ENCODE peak calls at places on chromosomes 5 and 9, in five cellular contexts. Y is HFFc6, R is foreskin fibroblast, N is bronchial epithelial cell, Z is nephron progenitor cell. G is an unnamed sample.

GRCh38 chr5:110923971-110924370 is 147.5 kb upstream of the TSLP start:
- DNase-seq in Y (no peak), R (no peak), N (no peak), Z (no peak), G (no peak)

GRCh38 chr5:6766558-6767191 is 53.4 kb downstream of the TENT4A start:
- DNase-seq in Y (peak), R (peak), N (peak), Z (no peak), G (no peak)

GRCh38 chr9:95511232-95511951 is 5.4 kb downstream of the PTCH1 start:
- DNase-seq in Y (peak), R (peak), N (peak), Z (no peak), G (peak)

GRCh38 chr5:4053111-4053510 is 457.5 kb downstream of the IRX1 start:
- DNase-seq in Y (no peak), R (no peak), N (peak), Z (no peak), G (no peak)

GRCh38 chr5:171308453-171309275 is at the start of gene TLX3:
- DNase-seq in Y (no peak), R (peak), N (peak), Z (peak), G (peak)

GRCh38 chr9:98796364-98797101 is at the start of gene ANKS6:
- DNase-seq in Y (peak), R (peak), N (no peak), Z (peak), G (peak)

GRCh38 chr9:112575107-112575506 is 88.5 kb downstream of the KIAA1958 start:
- DNase-seq in Y (no peak), R (no peak), N (no peak), Z (no peak), G (no peak)

GRCh38 chr9:98491778-98492177 is 217.0 kb downstream of the GABBR2 start:
- DNase-seq in Y (peak), R (peak), N (peak), Z (no peak), G (no peak)

GRCh38 chr5:160318409-160318808 is 6.0 kb upstream of the CCNJL start:
- DNase-seq in Y (no peak), R (no peak), N (no peak), Z (no peak), G (no peak)

GRCh38 chr5:120329095-120329494 is 135.0 kb upstream of the PRR16 start:
- DNase-seq in Y (no peak), R (no peak), N (no peak), Z (no peak), G (no peak)

GRCh38 chr9:77826621-77827020 is 178.5 kb upstream of the GNA14 start:
- DNase-seq in Y (no peak), R (no peak), N (no peak), Z (no peak), G (no peak)

GRCh38 chr5:80216753-80217596 is 38.9 kb downstream of the SERINC5 start:
- DNase-seq in Y (no peak), R (no peak), N (no peak), Z (no peak), G (no peak)

GRCh38 chr5:172383231-172383802 is 71.0 kb downstream of the SH3PXD2B start:
- DNase-seq in Y (no peak), R (peak), N (peak), Z (no peak), G (no peak)

GRCh38 chr9:96649620-96650323 is 5.3 kb downstream of the PRXL2C start:
- DNase-seq in Y (no peak), R (no peak), N (no peak), Z (no peak), G (peak)

GRCh38 chr5:92421937-92422336 is 1038.8 kb upstream of the ARRDC3 start:
- DNase-seq in Y (no peak), R (peak), N (no peak), Z (no peak), G (no peak)

GRCh38 chr5:138353550-138353893 is 1.0 kb downstream of the KDM3B start:
- DNase-seq in Y (no peak), R (peak), N (no peak), Z (no peak), G (no peak)

GRCh38 chr9:92242115-92242778 is 51.2 kb downstream of the IARS1 start:
- DNase-seq in Y (peak), R (peak), N (peak), Z (no peak), G (peak)

DNA sequence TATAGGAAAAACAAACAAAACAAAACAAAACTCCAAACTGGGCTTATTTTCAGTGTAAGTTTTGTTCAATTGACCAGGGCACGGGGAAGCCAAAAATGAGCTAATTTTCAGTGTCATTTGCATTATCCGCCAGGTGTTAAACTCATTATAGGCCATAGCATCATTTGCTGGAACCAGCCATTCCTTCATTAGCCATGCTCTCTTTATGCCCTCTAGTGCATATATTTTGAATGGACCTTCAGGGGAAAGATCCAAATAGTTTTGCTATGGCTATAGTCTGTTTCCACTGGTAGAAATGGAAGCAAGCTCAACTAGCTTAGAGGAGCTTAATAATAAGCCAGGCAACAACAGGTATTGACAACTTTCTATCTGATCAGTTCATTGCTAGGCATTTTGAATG is 1205.3 kb upstream of the DMAC1 start:
- DNase-seq in Y (no peak), R (peak), N (no peak), Z (no peak), G (no peak)
- TF ChIP-seq CTCF in Y (no peak), R (no peak), N (no peak), Z (no peak), G (peak)

GRCh38 chr5:79111960-79112702 is 522 bp downstream of the BHMT start:
- DNase-seq in Y (no peak), R (peak), N (no peak), Z (peak), G (peak)
- TF ChIP-seq CTCF in Y (no peak), R (no peak), N (no peak), Z (no peak), G (peak)

GRCh38 chr9:105694320-105694847 is at the start of gene TMEM38B:
- DNase-seq in Y (peak), R (peak), N (peak), Z (peak), G (peak)

GRCh38 chr9:105697871-105698270 is 3.5 kb downstream of the TMEM38B start:
- DNase-seq in Y (no peak), R (no peak), N (peak), Z (no peak), G (no peak)

GRCh38 chr9:105696219-105696793 is 2.0 kb downstream of the TMEM38B start:
- DNase-seq in Y (no peak), R (no peak), N (no peak), Z (no peak), G (no peak)

GRCh38 chr9:105693435-105694275 is 686 bp upstream of the TMEM38B start:
- DNase-seq in Y (no peak), R (peak), N (peak), Z (no peak), G (peak)

GRCh38 chr9:105694848-105695581 is 674 bp downstream of the TMEM38B start:
- DNase-seq in Y (peak), R (peak), N (peak), Z (peak), G (peak)
- TF ChIP-seq CTCF in Y (no peak), R (no peak), N (no peak), Z (no peak), G (no peak)

DNA sequence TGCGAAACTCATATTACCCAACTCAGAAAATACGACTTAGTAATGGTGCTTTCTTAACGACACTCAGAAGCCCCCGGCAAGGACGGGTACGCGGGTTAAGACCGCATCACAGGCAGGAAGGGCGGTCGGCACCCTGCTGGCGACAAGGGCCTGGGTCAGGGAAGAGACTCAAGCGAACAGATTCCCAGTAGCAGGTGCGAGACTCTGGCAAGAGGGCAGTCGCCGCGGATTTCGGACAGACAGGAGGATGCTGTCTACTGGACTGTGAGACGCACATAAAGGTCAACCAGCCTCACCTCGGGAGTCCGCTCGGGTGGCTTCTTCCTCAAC is 398 bp downstream of the RAPGEF6 start:
- DNase-seq in Y (peak), R (peak), N (peak), Z (peak), G (peak)
- TF ChIP-seq CTCF in Y (peak), R (no peak), N (peak), Z (no peak), G (no peak)

GRCh38 chr5:39158786-39159185 is 60.6 kb downstream of the FYB1 start:
- DNase-seq in Y (no peak), R (no peak), N (no peak), Z (no peak), G (no peak)

GRCh38 chr5:39157679-39158078 is 61.7 kb downstream of the FYB1 start:
- DNase-seq in Y (no peak), R (no peak), N (no peak), Z (no peak), G (no peak)

GRCh38 chr5:39159986-39160490 is 59.3 kb downstream of the FYB1 start:
- DNase-seq in Y (no peak), R (no peak), N (no peak), Z (no peak), G (no peak)

GRCh38 chr5:39158127-39158593 is 61.2 kb downstream of the FYB1 start:
- DNase-seq in Y (peak), R (peak), N (peak), Z (no peak), G (no peak)

DNA sequence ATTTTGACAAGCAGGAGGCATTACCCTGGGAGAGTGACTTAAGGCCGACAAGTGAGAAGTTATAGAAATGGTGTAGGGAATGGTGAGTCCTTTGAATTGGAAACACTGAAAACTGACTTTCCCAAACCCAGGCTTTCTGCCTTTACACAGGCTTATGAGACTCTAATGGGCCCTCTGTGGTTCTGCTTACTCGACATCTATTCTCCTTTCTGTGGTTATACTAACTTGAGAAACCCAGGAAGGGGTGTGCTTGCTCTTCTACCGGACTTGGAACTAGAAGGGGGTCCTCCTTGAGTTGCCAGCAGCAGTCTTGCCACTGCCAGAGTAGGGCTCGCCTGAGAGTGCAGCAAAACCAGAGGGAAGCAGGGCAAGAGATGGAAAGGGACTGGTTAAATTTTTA is 63.3 kb downstream of the FYB1 start:
- DNase-seq in Y (no peak), R (no peak), N (no peak), Z (no peak), G (no peak)
- TF ChIP-seq CTCF in Y (no peak), R (no peak), N (no peak), Z (no peak), G (no peak)

DNA sequence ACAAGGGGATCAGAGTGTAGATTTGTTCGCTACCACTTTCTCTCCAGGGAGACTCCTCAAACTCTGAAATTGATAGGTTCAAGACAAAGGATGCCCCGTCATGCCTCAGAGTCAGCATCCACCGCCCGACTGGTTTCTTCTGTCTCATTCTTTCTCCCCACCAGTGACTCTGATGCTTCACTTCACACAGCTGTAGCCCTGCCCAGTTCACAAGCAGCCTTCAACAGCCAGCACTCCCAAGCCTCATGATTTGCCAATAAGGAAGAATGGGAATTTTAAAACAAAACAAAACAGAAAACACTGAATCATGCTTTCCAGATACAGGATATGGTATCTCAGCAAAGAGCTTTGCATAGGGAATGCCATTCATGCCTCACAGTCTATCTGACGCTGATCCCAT is 371.2 kb upstream of the RORB start:
- DNase-seq in Y (no peak), R (no peak), N (peak), Z (peak), G (no peak)
- TF ChIP-seq CTCF in Y (no peak), R (no peak), N (no peak), Z (no peak), G (no peak)

GRCh38 chr5:96720408-96720807 is 58.2 kb downstream of the CAST start:
- DNase-seq in Y (no peak), R (no peak), N (no peak), Z (no peak), G (no peak)
- TF ChIP-seq CTCF in Y (peak), R (no peak), N (peak), Z (no peak), G (peak)

DNA sequence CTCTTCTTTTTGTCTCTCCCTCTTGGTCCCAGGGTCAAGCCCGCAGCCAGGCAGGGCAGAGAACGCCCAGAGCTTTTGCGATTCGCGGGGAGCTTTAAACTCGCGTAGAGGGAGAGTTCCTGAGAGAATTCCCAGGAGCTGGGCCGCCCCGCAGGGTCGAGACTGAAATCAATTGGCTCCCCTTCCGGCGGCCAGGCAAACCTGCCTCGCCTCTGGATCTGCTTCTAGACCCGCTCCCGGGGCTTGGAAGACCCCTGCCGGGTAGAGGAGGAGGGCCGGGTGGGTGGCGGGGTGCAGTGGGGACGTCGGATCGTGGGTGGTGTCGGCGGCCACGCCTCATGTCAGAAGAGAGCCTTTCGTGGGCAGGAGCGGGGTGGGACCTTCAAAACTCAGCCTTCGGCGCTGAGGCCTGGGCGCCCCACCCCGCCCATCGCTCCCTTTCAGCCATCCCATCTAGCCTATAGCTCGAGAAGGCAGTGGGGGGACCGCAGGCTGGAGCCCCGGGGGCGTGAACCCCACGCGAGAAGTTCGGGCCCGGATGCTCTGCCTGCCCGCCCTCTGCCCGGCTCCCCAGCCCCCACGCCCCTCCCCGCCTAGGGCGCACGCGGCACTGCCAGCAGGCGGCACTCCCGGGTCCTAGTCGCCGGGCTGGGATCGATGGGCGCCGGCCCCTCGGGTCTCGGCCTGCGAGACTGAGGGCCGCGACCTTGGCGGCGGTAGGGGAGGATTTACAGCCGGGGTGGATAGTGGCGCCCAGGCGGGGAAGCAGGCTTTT is 6.1 kb downstream of the PRDM6 start:
- DNase-seq in Y (no peak), R (no peak), N (no peak), Z (peak), G (peak)
- TF ChIP-seq CTCF in Y (no peak), R (no peak), N (no peak), Z (peak), G (peak)

GRCh38 chr9:6150483-6150882 is 65.1 kb upstream of the IL33 start:
- DNase-seq in Y (no peak), R (no peak), N (no peak), Z (no peak), G (no peak)

GRCh38 chr9:6144947-6145346 is 70.7 kb upstream of the IL33 start:
- DNase-seq in Y (no peak), R (no peak), N (peak), Z (no peak), G (no peak)

GRCh38 chr9:6149315-6149714 is 66.3 kb upstream of the IL33 start:
- DNase-seq in Y (no peak), R (no peak), N (no peak), Z (no peak), G (no peak)

GRCh38 chr9:6142816-6143454 is 72.7 kb upstream of the IL33 start:
- DNase-seq in Y (no peak), R (no peak), N (peak), Z (no peak), G (no peak)

GRCh38 chr9:6147847-6148246 is 67.8 kb upstream of the IL33 start:
- DNase-seq in Y (no peak), R (no peak), N (peak), Z (no peak), G (no peak)
- TF ChIP-seq CTCF in Y (no peak), R (no peak), N (no peak), Z (no peak), G (no peak)